ENCODE peak calls at places on chromosomes 11 and 22, in nine cellular contexts. X, Q, Z, O, E, G, V, Y and W are unnamed samples.

GRCh38 chr11:103378931-103379330 is 269.7 kb downstream of the DYNC2H1 start:
- DNase-seq in X (no peak), Q (no peak), Z (no peak), O (no peak), E (no peak), G (no peak), V (no peak), Y (no peak), W (no peak)

GRCh38 chr22:35446365-35446764 is 46.4 kb downstream of the MCM5 start:
- DNase-seq in X (no peak), Q (no peak), Z (no peak), O (no peak), E (peak), G (peak), V (no peak), Y (no peak), W (peak)

GRCh38 chr11:14612624-14613023 is 31.0 kb upstream of the PDE3B start:
- DNase-seq in X (no peak), Q (no peak), Z (no peak), O (no peak), E (no peak), G (no peak), V (no peak), Y (no peak), W (no peak)

GRCh38 chr11:120384476-120384875 is 48.3 kb downstream of the ARHGEF12 start:
- DNase-seq in X (no peak), Q (no peak), Z (no peak), O (no peak), E (no peak), G (no peak), V (no peak), Y (no peak), W (no peak)

GRCh38 chr22:34055525-34056200 is 135.4 kb upstream of the LARGE1 start:
- DNase-seq in X (no peak), Q (no peak), Z (no peak), O (no peak), E (no peak), G (no peak), V (peak), Y (no peak), W (no peak)

GRCh38 chr11:44883277-44883676 is 67.4 kb downstream of the TP53I11 start:
- DNase-seq in X (no peak), Q (no peak), Z (no peak), O (no peak), E (no peak), G (no peak), V (no peak), Y (peak), W (no peak)

GRCh38 chr11:72605958-72606357 is 68.3 kb downstream of the PDE2A start:
- DNase-seq in X (peak), Q (no peak), Z (no peak), O (no peak), E (no peak), G (no peak), V (no peak), Y (no peak), W (no peak)

GRCh38 chr11:78725200-78725599 is 150.5 kb upstream of the NARS2 start:
- DNase-seq in X (no peak), Q (no peak), Z (no peak), O (no peak), E (no peak), G (no peak), V (no peak), Y (no peak), W (no peak)

GRCh38 chr11:72904016-72904415 is 89.8 kb downstream of the ATG16L2 start:
- DNase-seq in X (no peak), Q (no peak), Z (no peak), O (no peak), E (no peak), G (no peak), V (no peak), Y (no peak), W (no peak)

GRCh38 chr11:130181295-130182272 is 22.0 kb downstream of the ST14 start:
- DNase-seq in X (no peak), Q (no peak), Z (no peak), O (peak), E (peak), G (no peak), V (peak), Y (no peak), W (no peak)

GRCh38 chr22:48749555-48750227 is 1078.0 kb downstream of the BRD1 start:
- DNase-seq in X (no peak), Q (peak), Z (no peak), O (no peak), E (no peak), G (no peak), V (no peak), Y (no peak), W (no peak)

GRCh38 chr11:9748361-9748970 is 84.6 kb downstream of the SWAP70 start:
- DNase-seq in X (no peak), Q (no peak), Z (no peak), O (peak), E (peak), G (peak), V (peak), Y (peak), W (peak)

GRCh38 chr11:57515332-57516060 is at the start of gene SLC43A1:
- DNase-seq in X (peak), Q (peak), Z (peak), O (peak), E (peak), G (peak), V (no peak), Y (no peak), W (peak)

GRCh38 chr22:27080191-27080590 is 422.8 kb downstream of the MIAT start:
- DNase-seq in X (no peak), Q (no peak), Z (no peak), O (no peak), E (no peak), G (no peak), V (no peak), Y (no peak), W (no peak)

GRCh38 chr22:23512348-23512705 is 67.8 kb downstream of the IGLL1 start:
- DNase-seq in X (no peak), Q (no peak), Z (no peak), O (no peak), E (no peak), G (no peak), V (no peak), Y (no peak), W (no peak)

GRCh38 chr11:108117746-108118371 is 3.5 kb upstream of the ACAT1 start:
- DNase-seq in X (no peak), Q (no peak), Z (no peak), O (no peak), E (peak), G (peak), V (peak), Y (peak), W (peak)

GRCh38 chr22:36036167-36036624 is 7.6 kb upstream of the RBFOX2 start:
- DNase-seq in X (no peak), Q (no peak), Z (no peak), O (no peak), E (no peak), G (peak), V (no peak), Y (no peak), W (no peak)

GRCh38 chr11:12862761-12863469 is 146.2 kb upstream of the RASSF10 start:
- DNase-seq in X (peak), Q (peak), Z (no peak), O (peak), E (peak), G (peak), V (peak), Y (no peak), W (no peak)

GRCh38 chr11:61830318-61831105 is 2.4 kb downstream of the FADS2 start:
- DNase-seq in X (no peak), Q (no peak), Z (no peak), O (no peak), E (peak), G (no peak), V (no peak), Y (no peak), W (peak)

GRCh38 chr11:280762-281485 is 2.7 kb downstream of the NLRP6 start:
- DNase-seq in X (no peak), Q (peak), Z (peak), O (no peak), E (no peak), G (no peak), V (peak), Y (no peak), W (no peak)

GRCh38 chr11:17986007-17986710 is 26.7 kb downstream of the SERGEF start:
- DNase-seq in X (peak), Q (no peak), Z (no peak), O (no peak), E (peak), G (no peak), V (no peak), Y (peak), W (no peak)

GRCh38 chr11:70811483-70811882 is 413.2 kb downstream of the CTTN start:
- DNase-seq in X (no peak), Q (no peak), Z (no peak), O (no peak), E (no peak), G (no peak), V (no peak), Y (no peak), W (no peak)

GRCh38 chr11:15565846-15566245 is 451.1 kb downstream of the INSC start:
- DNase-seq in X (no peak), Q (no peak), Z (no peak), O (no peak), E (no peak), G (no peak), V (no peak), Y (no peak), W (no peak)

GRCh38 chr11:22830082-22830414 is 447 bp upstream of the SVIP start:
- DNase-seq in X (no peak), Q (no peak), Z (no peak), O (no peak), E (no peak), G (no peak), V (no peak), Y (no peak), W (no peak)

GRCh38 chr22:24525416-24526037 is 29.4 kb downstream of the GUCD1 start:
- DNase-seq in X (peak), Q (no peak), Z (peak), O (peak), E (peak), G (peak), V (peak), Y (peak), W (peak)

GRCh38 chr22:38311331-38311635 is 6.0 kb downstream of the CSNK1E start:
- DNase-seq in X (no peak), Q (no peak), Z (no peak), O (no peak), E (no peak), G (no peak), V (no peak), Y (no peak), W (no peak)

GRCh38 chr11:11672101-11672500 is 50.3 kb upstream of the GALNT18 start:
- DNase-seq in X (no peak), Q (no peak), Z (no peak), O (no peak), E (no peak), G (no peak), V (no peak), Y (no peak), W (no peak)
- TF ChIP-seq POLR2A in X (no peak), Q (no peak), Z (no peak), O (no peak), E (no peak), G (no peak), V (no peak), Y (no peak), W (no peak)

GRCh38 chr11:34357646-34358257 is at the start of gene ABTB2:
- DNase-seq in X (peak), Q (peak), Z (peak), O (peak), E (peak), G (peak), V (peak), Y (peak), W (peak)
- TF ChIP-seq POLR2A in X (peak), Q (peak), Z (no peak), O (peak), E (peak), G (peak), V (peak), Y (peak), W (peak)

GRCh38 chr11:6570691-6571427 is 32.6 kb downstream of the RRP8 start:
- DNase-seq in X (no peak), Q (peak), Z (no peak), O (no peak), E (no peak), G (no peak), V (no peak), Y (no peak), W (no peak)
- TF ChIP-seq POLR2A in X (no peak), Q (no peak), Z (no peak), O (no peak), E (no peak), G (no peak), V (no peak), Y (no peak), W (no peak)

GRCh38 chr11:65493367-65494176 is 5.3 kb upstream of the MALAT1 start:
- DNase-seq in X (peak), Q (no peak), Z (no peak), O (peak), E (peak), G (peak), V (peak), Y (peak), W (no peak)
- TF ChIP-seq POLR2A in X (no peak), Q (peak), Z (no peak), O (peak), E (peak), G (peak), V (no peak), Y (no peak), W (no peak)

GRCh38 chr22:42649261-42650056 is at the start of gene CYB5R3:
- DNase-seq in X (peak), Q (peak), Z (peak), O (peak), E (peak), G (peak), V (peak), Y (peak), W (peak)
- TF ChIP-seq POLR2A in X (no peak), Q (peak), Z (no peak), O (no peak), E (no peak), G (no peak), V (no peak), Y (peak), W (no peak)

DNA sequence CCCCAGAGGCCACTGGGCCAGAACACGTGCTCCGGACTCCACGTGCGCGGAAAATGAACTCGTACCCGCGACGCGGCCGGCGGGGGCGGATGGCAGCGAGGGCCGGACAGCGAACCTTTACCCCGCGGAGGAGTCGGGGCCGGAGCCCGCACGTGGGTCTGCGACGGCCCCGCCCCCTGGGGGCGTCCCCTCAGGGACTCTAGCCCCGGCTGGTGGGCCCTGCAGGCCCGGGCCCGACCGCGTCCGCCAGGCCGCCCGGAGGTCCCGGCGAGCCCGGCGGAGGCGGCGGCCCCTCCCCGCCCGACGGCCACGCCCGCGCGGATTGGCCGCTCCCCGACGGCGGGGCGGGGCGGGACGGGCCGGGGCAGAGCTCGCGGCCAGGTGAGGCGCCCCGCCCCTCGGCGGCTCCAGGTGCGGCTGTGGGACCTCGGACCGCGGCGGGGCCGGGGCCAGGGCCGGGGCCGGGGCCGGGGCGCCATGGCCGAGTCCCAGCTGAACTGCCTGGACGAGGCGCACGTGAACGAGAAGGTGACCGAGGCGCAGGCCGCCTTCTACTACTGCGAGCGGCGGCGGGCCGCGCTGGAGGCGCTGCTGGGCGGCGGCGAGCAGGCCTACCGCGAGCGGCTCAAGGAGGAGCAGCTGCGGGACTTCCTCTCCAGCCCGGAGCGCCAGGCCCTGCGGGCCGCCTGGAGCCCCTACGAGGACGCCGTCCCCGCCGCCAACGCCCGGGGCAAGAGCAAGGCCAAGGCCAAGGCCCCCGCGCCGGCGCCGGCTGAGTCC is at the start of gene FAM83F:
- DNase-seq in X (peak), Q (peak), Z (peak), O (peak), E (no peak), G (no peak), V (no peak), Y (peak), W (peak)
- TF ChIP-seq POLR2A in X (no peak), Q (no peak), Z (no peak), O (peak), E (no peak), G (no peak), V (no peak), Y (peak), W (peak)

DNA sequence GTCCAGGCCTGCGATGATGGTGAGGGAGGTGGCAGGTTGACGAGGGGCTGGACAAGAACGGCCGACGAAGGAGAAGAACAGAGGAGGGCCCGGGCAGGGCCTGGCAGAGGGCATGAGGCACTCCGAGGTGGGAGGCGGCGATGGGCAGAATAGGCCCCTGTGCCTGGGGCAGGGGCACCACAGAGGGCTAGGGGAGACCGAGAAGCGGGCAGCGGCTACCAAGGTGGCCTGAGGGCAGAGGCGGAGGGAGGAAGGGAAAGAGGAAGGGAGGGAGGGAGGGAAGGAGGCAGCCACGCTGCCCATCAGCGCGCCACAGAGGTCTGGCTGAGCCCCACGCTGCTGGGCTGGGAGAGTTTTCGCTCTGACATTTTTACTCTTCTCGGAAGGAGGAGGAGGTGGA is 11.3 kb downstream of the LSP1 start:
- DNase-seq in X (peak), Q (peak), Z (peak), O (no peak), E (no peak), G (no peak), V (no peak), Y (no peak), W (no peak)
- TF ChIP-seq POLR2A in X (no peak), Q (no peak), Z (no peak), O (no peak), E (no peak), G (no peak), V (no peak), Y (no peak), W (no peak)

GRCh38 chr22:49920859-49921258 is 2.4 kb downstream of the CRELD2 start:
- DNase-seq in X (no peak), Q (peak), Z (peak), O (no peak), E (no peak), G (no peak), V (no peak), Y (no peak), W (no peak)
- TF ChIP-seq POLR2A in X (no peak), Q (no peak), Z (no peak), O (no peak), E (no peak), G (no peak), V (no peak), Y (no peak), W (no peak)

DNA sequence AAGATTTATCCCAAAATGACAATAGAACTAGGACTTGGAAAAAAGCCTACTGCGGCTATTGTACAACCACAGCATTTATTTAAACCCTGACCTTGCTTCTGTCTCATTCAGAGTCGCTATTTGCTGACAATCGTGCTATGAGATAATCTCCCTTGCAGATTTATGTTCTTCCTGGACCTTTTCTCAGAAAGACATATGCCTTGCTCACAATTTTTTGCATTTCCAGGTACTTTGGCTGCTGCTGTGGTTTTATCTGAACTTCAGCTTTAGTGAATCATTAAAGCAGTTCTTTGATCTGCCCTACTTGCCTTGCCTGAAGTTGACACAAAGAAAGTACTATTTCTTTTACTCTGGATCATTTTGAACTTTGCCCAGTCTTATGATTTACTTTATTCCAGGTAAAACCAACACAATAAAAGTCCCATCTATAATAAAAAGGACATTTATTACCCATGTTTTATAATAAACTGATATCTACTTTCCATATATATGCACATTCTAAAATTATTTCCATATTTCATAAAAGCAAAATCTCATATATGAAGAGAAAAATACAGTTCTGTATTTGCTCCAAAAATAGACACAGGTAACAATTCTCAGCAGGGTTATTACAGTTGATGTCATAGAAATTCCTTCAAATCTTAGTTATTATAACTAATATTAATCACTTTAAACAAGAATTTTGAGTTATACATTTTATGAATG is 63.4 kb upstream of the CARD18 start:
- DNase-seq in X (no peak), Q (no peak), Z (no peak), O (peak), E (no peak), G (peak), V (peak), Y (peak), W (no peak)
- TF ChIP-seq POLR2A in X (no peak), Q (no peak), Z (no peak), O (no peak), E (no peak), G (no peak), V (no peak), Y (no peak), W (no peak)